ENCODE peak calls at places on chromosomes 2 and 18, in ten cellular contexts. V is heart left ventricle, L is lower lobe of right lung, J is HFF-Myc, Z is spleen, W is astrocyte of the cerebellum, E is psoas muscle, U is GM12864, I is neural crest cell, K is PC-3. M is an unnamed sample.

GRCh38 chr2:69210386-69210785 is 176.6 kb downstream of the GFPT1 start:
- DNase-seq in J (no peak), K (no peak), I (no peak), Z (no peak), V (no peak), W (no peak), L (no peak), U (no peak), E (no peak), M (no peak)

GRCh38 chr2:230779141-230779523 is 66.5 kb downstream of the CAB39 start:
- DNase-seq in L (no peak), J (no peak), E (no peak), V (no peak), Z (no peak), U (no peak), W (no peak), K (no peak), I (no peak), M (no peak)

GRCh38 chr2:186991766-186992417 is 142.9 kb upstream of the ZSWIM2 start:
- DNase-seq in K (peak), U (no peak), Z (no peak), W (peak), V (no peak), J (no peak), E (no peak), L (no peak), I (no peak), M (no peak)

GRCh38 chr18:45081579-45082181 is 401.0 kb downstream of the SETBP1 start:
- DNase-seq in I (no peak), U (no peak), Z (no peak), W (no peak), K (no peak), J (no peak), L (no peak), V (no peak), E (no peak), M (no peak)

GRCh38 chr2:42028571-42029148 is 19.2 kb upstream of the PKDCC start:
- DNase-seq in W (peak), L (no peak), I (no peak), Z (no peak), E (peak), K (no peak), V (peak), U (peak), J (no peak), M (no peak)

GRCh38 chr2:50773533-50773932 is 258.4 kb downstream of the NRXN1 start:
- DNase-seq in E (no peak), I (no peak), W (no peak), Z (no peak), J (no peak), L (no peak), V (no peak), U (no peak), K (no peak), M (no peak)

GRCh38 chr2:222851956-222852617 is 8.7 kb upstream of the ACSL3 start:
- DNase-seq in I (no peak), V (no peak), W (no peak), E (no peak), U (no peak), Z (no peak), K (no peak), J (no peak), L (no peak), M (no peak)

GRCh38 chr2:146981921-146982320 is 862.9 kb upstream of the ACVR2A start:
- DNase-seq in E (no peak), I (no peak), V (no peak), J (no peak), W (no peak), U (no peak), K (no peak), L (no peak), Z (no peak), M (no peak)

GRCh38 chr2:216533504-216534068 is 34.9 kb downstream of the RPL37A start:
- DNase-seq in L (no peak), E (no peak), I (no peak), Z (no peak), U (no peak), W (no peak), K (no peak), V (no peak), J (no peak), M (no peak)

GRCh38 chr2:10300997-10301945 is 1.4 kb upstream of the HPCAL1 start:
- DNase-seq in Z (peak), W (no peak), J (no peak), K (no peak), U (no peak), I (no peak), L (no peak), V (no peak), E (no peak), M (no peak)

GRCh38 chr2:100291152-100291970 is 30.9 kb downstream of the LONRF2 start:
- DNase-seq in V (peak), Z (no peak), U (no peak), K (peak), J (peak), E (no peak), L (peak), W (peak), I (no peak), M (peak)

GRCh38 chr2:127187081-127187775 is 32.9 kb downstream of the CYP27C1 start:
- DNase-seq in V (no peak), U (no peak), E (no peak), L (no peak), K (no peak), Z (peak), J (no peak), I (no peak), W (no peak), M (no peak)

GRCh38 chr18:78632111-78632541 is 347.5 kb upstream of the SALL3 start:
- DNase-seq in U (no peak), Z (no peak), J (no peak), V (no peak), W (no peak), K (peak), L (no peak), I (no peak), E (no peak), M (no peak)

DNA sequence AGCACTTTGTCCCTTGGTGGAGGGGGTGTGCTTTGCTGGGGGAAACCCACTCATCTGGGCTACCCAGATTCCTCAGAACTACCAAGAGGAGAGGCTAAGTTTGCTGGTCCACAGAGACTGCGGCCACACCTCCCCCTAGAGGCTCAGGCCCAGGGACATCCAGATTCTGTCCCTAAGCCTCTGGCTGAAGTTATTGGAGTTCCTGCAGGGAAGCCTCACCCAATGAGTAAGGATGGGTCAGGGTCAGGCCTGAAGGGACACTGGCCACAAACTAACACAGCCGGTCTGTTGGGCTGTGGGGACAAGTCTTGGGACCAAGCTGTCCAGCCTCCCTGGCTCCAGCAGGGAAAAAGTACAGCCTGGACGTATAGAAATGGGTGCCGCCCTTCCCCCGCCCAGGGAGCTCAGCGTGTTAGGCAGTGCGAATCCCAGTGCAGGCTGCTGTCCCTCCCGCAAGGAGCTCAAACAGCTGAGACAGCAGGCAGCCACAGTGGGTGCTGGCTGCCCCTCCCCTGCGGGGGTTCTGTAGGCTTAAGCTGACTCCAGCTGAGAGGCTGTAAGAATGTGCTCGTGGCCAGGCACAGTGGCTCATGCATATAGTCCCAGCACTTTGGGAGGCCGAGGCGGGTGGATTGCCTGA is 86.9 kb upstream of the ARL5A start:
- DNase-seq in E (no peak), W (no peak), L (no peak), Z (no peak), I (no peak), U (no peak), K (no peak), V (no peak), J (no peak), M (no peak)
- TF ChIP-seq CTCF in E (no peak), W (no peak), L (no peak), Z (no peak), I (no peak), U (no peak), K (no peak), V (no peak), J (no peak), M (no peak)

GRCh38 chr2:197356136-197356535 is 45.6 kb upstream of the ANKRD44 start:
- DNase-seq in K (peak), Z (no peak), U (no peak), V (no peak), L (no peak), E (no peak), W (no peak), J (no peak), I (no peak), M (no peak)

GRCh38 chr2:197360744-197361156 is 50.2 kb upstream of the ANKRD44 start:
- DNase-seq in Z (no peak), I (no peak), J (peak), V (no peak), L (no peak), E (no peak), K (no peak), W (peak), U (no peak), M (no peak)

GRCh38 chr2:197359859-197360258 is 49.3 kb upstream of the ANKRD44 start:
- DNase-seq in K (no peak), I (no peak), W (no peak), J (no peak), V (no peak), L (no peak), E (no peak), Z (no peak), U (no peak), M (no peak)

GRCh38 chr2:197358927-197359326 is 48.3 kb upstream of the ANKRD44 start:
- DNase-seq in Z (no peak), L (no peak), U (no peak), K (peak), I (no peak), J (no peak), E (no peak), W (no peak), V (no peak), M (no peak)

GRCh38 chr2:197357986-197358385 is 47.4 kb upstream of the ANKRD44 start:
- DNase-seq in J (no peak), U (no peak), E (no peak), I (no peak), K (no peak), Z (no peak), L (no peak), W (no peak), V (no peak), M (no peak)
- TF ChIP-seq CTCF in J (no peak), U (no peak), E (no peak), I (no peak), K (no peak), Z (no peak), L (no peak), W (no peak), V (no peak), M (no peak)

GRCh38 chr2:66496680-66497420 is 61.9 kb downstream of the MEIS1 start:
- DNase-seq in V (no peak), I (no peak), E (no peak), J (no peak), K (no peak), Z (no peak), U (no peak), W (no peak), L (no peak), M (no peak)

GRCh38 chr2:66494708-66495107 is 59.8 kb downstream of the MEIS1 start:
- DNase-seq in J (peak), Z (no peak), I (no peak), V (peak), K (peak), U (no peak), E (peak), W (peak), L (no peak), M (peak)

GRCh38 chr2:66497706-66498596 is 63.0 kb downstream of the MEIS1 start:
- DNase-seq in W (no peak), I (no peak), V (no peak), K (no peak), U (no peak), J (no peak), Z (no peak), E (no peak), L (no peak), M (no peak)

GRCh38 chr2:66498597-66498910 is 63.6 kb downstream of the MEIS1 start:
- DNase-seq in E (no peak), J (no peak), U (no peak), L (no peak), V (no peak), I (no peak), W (no peak), Z (no peak), K (no peak), M (no peak)

DNA sequence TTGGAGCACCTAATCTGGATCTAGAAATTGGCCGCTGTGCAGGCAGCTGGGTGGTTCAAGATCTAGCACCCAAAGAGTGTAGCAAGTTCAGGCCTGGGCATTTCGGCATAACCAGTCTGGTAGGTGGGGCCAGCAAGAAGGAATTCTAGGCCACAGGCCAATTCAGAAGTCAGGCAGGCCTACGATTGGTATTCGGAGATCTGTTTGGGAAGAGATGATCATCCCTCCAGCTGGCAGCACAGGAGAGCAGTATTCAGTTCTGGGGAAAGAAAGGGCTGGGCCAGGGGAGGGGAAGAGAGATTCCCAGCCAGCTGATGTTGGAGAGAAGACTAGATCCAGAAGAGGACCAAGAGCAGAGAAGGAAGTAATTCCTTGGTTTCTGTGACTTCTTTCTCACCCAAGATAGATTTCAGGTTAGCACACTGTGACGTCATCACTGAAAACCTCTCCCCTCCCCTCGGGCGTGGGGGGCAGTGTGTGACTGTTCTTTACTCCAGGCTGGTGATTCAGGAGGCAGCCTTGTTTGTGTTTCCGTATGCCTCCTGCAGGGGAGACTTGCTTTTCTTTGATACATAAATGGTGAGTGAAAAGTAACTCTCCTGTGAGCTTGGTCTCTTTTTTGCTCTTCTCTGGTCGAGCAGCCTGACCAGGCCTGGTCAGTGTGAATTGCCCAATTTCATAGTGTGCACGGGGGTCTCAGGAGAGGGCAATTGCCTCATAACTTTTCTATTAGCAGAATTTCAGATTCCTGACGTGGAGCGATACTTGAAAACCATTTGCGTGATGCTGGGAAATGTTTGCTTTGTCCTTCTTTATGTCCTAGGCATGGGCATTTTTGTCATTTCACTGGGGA is 61.1 kb downstream of the MEIS1 start:
- DNase-seq in K (peak), V (peak), I (no peak), L (no peak), J (peak), Z (no peak), W (peak), U (no peak), E (peak), M (peak)
- TF ChIP-seq CTCF in K (peak), V (no peak), I (no peak), L (no peak), J (peak), Z (no peak), W (peak), U (no peak), E (no peak), M (no peak)

DNA sequence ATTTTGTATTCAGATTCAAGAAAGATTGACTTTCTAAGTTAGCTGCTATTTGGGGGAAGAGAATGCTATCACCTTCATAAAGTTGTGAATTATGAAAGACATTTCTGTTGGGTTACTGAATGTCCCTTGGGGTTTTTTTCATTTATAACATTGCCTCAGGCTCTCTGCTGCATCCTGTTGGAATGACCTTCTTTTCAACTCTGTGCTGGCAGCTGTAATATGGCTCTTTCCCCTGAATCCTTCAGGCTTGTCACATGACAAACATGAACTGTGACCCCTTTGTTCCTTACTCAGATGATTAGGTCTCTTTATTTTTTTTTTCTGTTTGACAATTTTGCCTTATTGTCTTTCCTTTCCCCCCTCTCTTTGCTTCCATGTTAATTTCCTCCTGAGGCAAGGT is 159.8 kb downstream of the TAF4B start:
- DNase-seq in I (no peak), J (peak), V (no peak), E (no peak), Z (no peak), K (peak), W (peak), U (no peak), L (no peak), M (peak)
- TF ChIP-seq CTCF in I (no peak), J (no peak), V (no peak), E (no peak), Z (no peak), K (no peak), W (no peak), U (no peak), L (no peak), M (no peak)

DNA sequence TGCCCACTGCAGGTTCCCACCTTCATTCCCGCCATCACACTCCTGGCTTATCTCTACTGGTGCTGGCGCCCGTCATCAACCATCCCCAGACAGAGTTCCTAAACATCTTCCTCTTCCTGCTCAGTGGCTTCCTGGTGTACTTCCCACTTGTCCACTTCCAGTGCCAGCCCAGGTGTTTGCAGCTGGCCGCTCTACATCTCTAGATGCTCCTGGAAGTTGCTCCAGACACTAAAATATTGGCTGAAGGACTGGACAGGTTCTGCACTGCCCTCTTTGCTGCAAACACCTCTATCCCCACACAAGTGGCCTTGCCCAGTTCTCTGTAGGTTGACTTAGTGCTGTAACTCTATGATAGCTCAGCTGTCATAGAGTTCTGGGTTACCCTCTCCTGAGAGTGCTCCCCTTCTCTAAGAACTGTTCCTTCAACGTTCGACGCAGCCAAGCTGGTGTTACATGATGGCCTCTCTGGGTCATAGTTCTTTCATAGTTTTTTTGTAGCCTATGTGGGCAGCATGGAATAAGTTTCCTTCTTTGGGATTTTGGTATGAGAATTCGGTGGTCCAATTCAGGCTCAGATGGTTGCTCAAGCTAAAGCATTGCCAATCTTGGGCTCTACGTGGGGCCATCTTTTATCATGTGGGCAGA is 45.8 kb upstream of the PUM2 start:
- DNase-seq in V (no peak), K (no peak), I (no peak), J (no peak), L (no peak), U (no peak), Z (no peak), E (no peak), W (no peak), M (no peak)
- TF ChIP-seq CTCF in V (no peak), K (no peak), I (no peak), J (no peak), L (no peak), U (no peak), Z (no peak), E (no peak), W (no peak), M (no peak)

GRCh38 chr18:75063615-75064512 is 145.1 kb downstream of the PTGR3 start:
- DNase-seq in K (no peak), V (no peak), Z (no peak), U (no peak), E (no peak), I (no peak), L (no peak), W (no peak), J (no peak), M (no peak)
- TF ChIP-seq CTCF in K (no peak), V (no peak), Z (no peak), U (no peak), E (no peak), I (no peak), L (no peak), W (no peak), J (no peak), M (no peak)

M was measured in testis.